ENCODE peak calls at places on chromosomes 3 and 15, in six cellular contexts. Q is GM12878, G is NB4, X is uterus, H is dorsolateral prefrontal cortex, C is endothelial cell of umbilical vein. R is an unnamed sample.

GRCh38 chr3:86985427-86985826 is 5.5 kb downstream of the VGLL3 start:
- DNase-seq in Q (no peak), G (no peak), X (no peak), H (no peak), C (no peak), R (no peak)

GRCh38 chr15:90959894-90960293 is 5.2 kb downstream of the RCCD1 start:
- DNase-seq in Q (no peak), G (no peak), X (no peak), H (peak; percentile 76), C (no peak), R (no peak)

GRCh38 chr3:134803051-134803505 is 8.0 kb downstream of the EPHB1 start:
- DNase-seq in Q (peak; percentile 64), G (no peak), X (no peak), H (no peak), C (no peak), R (no peak)

GRCh38 chr3:58241321-58242044 is 3.9 kb downstream of the ABHD6 start:
- DNase-seq in Q (no peak), G (no peak), X (no peak), H (no peak), C (no peak), R (no peak)

GRCh38 chr15:70936326-70936725 is 43.7 kb downstream of the LRRC49 start:
- DNase-seq in Q (no peak), G (no peak), X (no peak), H (no peak), C (no peak), R (peak; percentile 42)

GRCh38 chr3:109569121-109569520 is 231.8 kb upstream of the DPPA4 start:
- DNase-seq in Q (no peak), G (no peak), X (no peak), H (no peak), C (no peak), R (no peak)

GRCh38 chr3:134378384-134378783 is 4.1 kb upstream of the AMOTL2 start:
- DNase-seq in Q (no peak), G (peak; percentile 53), X (no peak), H (no peak), C (peak; percentile 51), R (peak; percentile 68)

GRCh38 chr15:65926899-65927298 is 57.6 kb downstream of the RAB11A start:
- DNase-seq in Q (no peak), G (no peak), X (no peak), H (no peak), C (no peak), R (no peak)

GRCh38 chr3:95750097-95750496 is 1064.3 kb upstream of the EPHA6 start:
- DNase-seq in Q (no peak), G (no peak), X (no peak), H (no peak), C (no peak), R (no peak)

GRCh38 chr3:136380530-136380929 is 130.4 kb downstream of the PCCB start:
- DNase-seq in Q (no peak), G (no peak), X (no peak), H (no peak), C (no peak), R (no peak)

GRCh38 chr3:18591120-18591519 is 166.0 kb upstream of the SATB1 start:
- DNase-seq in Q (no peak), G (no peak), X (no peak), H (no peak), C (no peak), R (no peak)

GRCh38 chr3:12175844-12176453 is 17.2 kb upstream of the TIMP4 start:
- DNase-seq in Q (no peak), G (peak; percentile 57), X (peak; percentile 67), H (no peak), C (peak; percentile 52), R (peak; percentile 57)

GRCh38 chr3:113695426-113695817 is 1.0 kb downstream of the USF3 start:
- DNase-seq in Q (no peak), G (peak; percentile 36), X (no peak), H (no peak), C (no peak), R (no peak)

GRCh38 chr15:71743861-71744382 is 66.4 kb upstream of the NR2E3 start:
- DNase-seq in Q (no peak), G (peak; percentile 45), X (peak; percentile 48), H (no peak), C (peak; percentile 53), R (peak; percentile 68)

GRCh38 chr3:172915911-172916514 is 165.5 kb downstream of the ECT2 start:
- DNase-seq in Q (no peak), G (no peak), X (no peak), H (no peak), C (no peak), R (no peak)

GRCh38 chr3:114861666-114862065 is 285.4 kb downstream of the ZBTB20 start:
- DNase-seq in Q (no peak), G (no peak), X (no peak), H (no peak), C (no peak), R (no peak)

GRCh38 chr3:72739521-72740466 is 108.5 kb downstream of the SHQ1 start:
- DNase-seq in Q (no peak), G (no peak), X (no peak), H (no peak), C (no peak), R (no peak)

GRCh38 chr15:48577495-48577894 is 68.0 kb downstream of the FBN1 start:
- DNase-seq in Q (no peak), G (no peak), X (no peak), H (no peak), C (peak; percentile 48), R (no peak)

GRCh38 chr3:100072328-100073048 is 41.8 kb downstream of the FILIP1L start:
- DNase-seq in Q (no peak), G (peak; percentile 87), X (no peak), H (no peak), C (no peak), R (peak; percentile 32)

GRCh38 chr15:69758291-69758771 is 305.7 kb downstream of the RPLP1 start:
- DNase-seq in Q (no peak), G (no peak), X (no peak), H (no peak), C (peak; percentile 28), R (no peak)

GRCh38 chr3:146873748-146874147 is 268.6 kb upstream of the PLSCR5 start:
- DNase-seq in Q (no peak), G (no peak), X (no peak), H (no peak), C (no peak), R (no peak)

GRCh38 chr3:154427685-154428291 is 2.2 kb downstream of the GPR149 start:
- DNase-seq in Q (no peak), G (no peak), X (no peak), H (no peak), C (no peak), R (peak; percentile 11)

GRCh38 chr15:61715082-61715481 is 345.2 kb downstream of the VPS13C start:
- DNase-seq in Q (no peak), G (no peak), X (no peak), H (no peak), C (no peak), R (no peak)

DNA sequence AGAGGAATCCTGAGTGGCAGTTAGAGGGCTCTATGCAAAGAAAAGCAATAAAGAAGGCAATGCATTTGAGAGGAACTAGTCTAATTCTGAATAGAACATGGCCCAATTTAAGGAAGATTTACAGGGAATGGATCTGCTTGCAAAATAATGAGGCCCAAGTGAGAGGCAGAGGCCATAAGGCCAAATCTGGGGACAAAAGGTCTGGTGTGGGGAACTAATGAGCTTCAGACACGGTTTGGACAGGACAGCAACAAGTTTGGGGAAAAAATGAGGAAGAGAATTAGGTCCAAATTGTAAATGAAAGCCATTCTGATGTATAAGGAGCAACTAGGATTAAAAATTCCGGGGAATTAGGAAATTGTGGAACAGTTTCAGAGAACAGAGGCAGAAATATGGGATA is 73.9 kb downstream of the RBPMS2 start:
- DNase-seq in Q (no peak), G (no peak), X (no peak), H (no peak), C (no peak), R (no peak)
- H3K4me3 ChIP-seq in Q (peak overlapping the region; percentile 94), G (peak overlapping the region; percentile 71), X (no peak overlapping the region), H (peak overlapping the region; percentile 93), C (peak overlapping the region; percentile 90), R (peak overlapping the region; percentile 71)

DNA sequence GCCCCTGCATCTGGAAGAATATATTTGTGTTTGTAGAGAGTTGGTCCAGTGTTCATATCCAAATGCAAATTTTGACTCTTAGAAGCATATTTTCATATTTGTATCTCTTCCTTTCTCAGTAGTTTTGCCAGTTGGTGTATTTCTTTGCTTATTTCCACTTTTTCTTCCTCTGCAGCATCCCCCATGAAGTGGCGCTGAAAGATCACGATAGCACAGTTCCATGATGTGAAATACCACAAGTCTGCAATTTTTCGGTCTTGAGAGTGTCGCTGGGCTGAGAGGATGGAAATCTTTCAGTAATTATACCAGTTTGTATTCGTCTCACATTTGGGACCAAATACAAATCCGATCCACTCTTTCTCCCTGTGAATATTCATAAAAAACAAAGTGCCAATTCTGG is 311.8 kb upstream of the DPH6 start:
- DNase-seq in Q (no peak), G (no peak), X (no peak), H (no peak), C (no peak), R (no peak)
- TF ChIP-seq CTCF in Q (no peak), G (no peak), X (no peak), H (no peak), C (no peak), R (no peak)

GRCh38 chr3:197029511-197030167 is at the start of gene MELTF:
- DNase-seq in Q (no peak), G (peak; percentile 64), X (peak; percentile 72), H (no peak), C (peak; percentile 25), R (peak; percentile 62)

GRCh38 chr3:197028711-197029510 is 706 bp downstream of the MELTF start:
- DNase-seq in Q (no peak), G (no peak), X (no peak), H (no peak), C (no peak), R (peak; percentile 37)

GRCh38 chr3:197027896-197028710 is 1.5 kb downstream of the MELTF start:
- DNase-seq in Q (no peak), G (peak; percentile 32), X (no peak), H (no peak), C (no peak), R (no peak)

GRCh38 chr3:197031315-197032285 is 2.0 kb upstream of the MELTF start:
- DNase-seq in Q (no peak), G (peak; percentile 97), X (peak; percentile 86), H (no peak), C (peak; percentile 93), R (peak; percentile 91)

GRCh38 chr3:197030379-197031314 is 1.0 kb upstream of the MELTF start:
- DNase-seq in Q (no peak), G (peak; percentile 43), X (no peak), H (no peak), C (no peak), R (no peak)
- H3K4me3 ChIP-seq in Q (no peak overlapping the region), G (no peak overlapping the region), X (no peak overlapping the region), H (no peak overlapping the region), C (no peak overlapping the region), R (no peak overlapping the region)

DNA sequence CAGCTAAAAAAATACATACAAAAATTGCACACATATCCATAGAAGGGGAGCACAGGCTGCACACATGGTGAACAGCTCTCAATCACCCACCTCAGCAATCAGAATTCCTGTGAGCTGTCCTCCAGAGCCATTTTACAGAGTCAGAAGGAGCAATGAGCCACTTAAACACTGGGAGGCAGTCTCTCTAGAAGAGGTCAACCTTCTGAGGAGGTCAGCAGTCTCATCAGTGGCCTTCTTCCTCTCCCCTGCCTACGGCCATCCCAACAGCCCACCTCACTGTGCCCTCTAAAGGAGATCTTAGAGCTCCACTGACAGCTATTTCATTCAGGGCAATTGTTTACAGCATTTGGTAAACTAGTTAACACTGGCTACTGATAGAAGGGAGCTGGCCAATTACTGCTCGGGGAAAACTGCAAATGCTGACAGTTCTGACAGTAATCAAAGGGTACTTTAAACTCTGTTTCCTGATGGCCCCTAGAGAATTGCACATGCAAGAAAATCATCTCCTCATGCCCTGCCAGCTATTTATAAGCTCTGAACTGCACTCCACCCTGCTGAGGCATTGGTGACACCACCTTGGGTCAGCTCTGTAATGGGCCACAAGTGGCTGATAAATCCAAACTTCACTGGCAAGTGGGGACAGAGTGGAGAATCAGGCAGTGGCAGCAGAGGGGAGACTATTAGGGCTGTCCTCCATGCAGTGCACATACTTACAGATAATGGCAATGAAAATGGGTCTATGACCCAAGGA is 42.1 kb upstream of the TSPAN3 start:
- DNase-seq in Q (no peak), G (no peak), X (no peak), H (no peak), C (no peak), R (no peak)
- TF ChIP-seq CTCF in Q (no peak), G (peak; percentile 9), X (no peak), H (no peak), C (no peak), R (peak; percentile 26)